ENCODE peak calls at places on chromosomes 11 and 22, in seven cellular contexts. One of them, this sample, is unnamed.

GRCh38 chr22:23187871-23188700 is 7.8 kb downstream of the BCR start:
- DNase-seq in AG04450: no peak
- DNase-seq in H1: no peak
- DNase-seq in RWPE1: no peak
- DNase-seq in A549: no peak
- DNase-seq in AG09309: peak
- DNase-seq in AG04449: no peak
- DNase-seq in this sample: no peak

GRCh38 chr22:50308597-50308935 is 1.1 kb upstream of the PLXNB2 start:
- DNase-seq in AG04450: no peak
- DNase-seq in H1: no peak
- DNase-seq in RWPE1: no peak
- DNase-seq in A549: no peak
- DNase-seq in AG09309: no peak
- DNase-seq in AG04449: no peak
- DNase-seq in this sample: no peak

GRCh38 chr11:1226981-1227550 is 4.2 kb downstream of the MUC5B start:
- DNase-seq in AG04450: no peak
- DNase-seq in H1: no peak
- DNase-seq in RWPE1: no peak
- DNase-seq in A549: peak
- DNase-seq in AG09309: no peak
- DNase-seq in AG04449: no peak
- DNase-seq in this sample: no peak

GRCh38 chr11:130782361-130783221 is 133.7 kb downstream of the SNX19 start:
- DNase-seq in AG04450: no peak
- DNase-seq in H1: no peak
- DNase-seq in RWPE1: peak
- DNase-seq in A549: no peak
- DNase-seq in AG09309: no peak
- DNase-seq in AG04449: no peak
- DNase-seq in this sample: no peak

GRCh38 chr11:87432006-87432405 is 394.3 kb downstream of the TMEM135 start:
- DNase-seq in AG04450: peak
- DNase-seq in H1: no peak
- DNase-seq in RWPE1: no peak
- DNase-seq in A549: no peak
- DNase-seq in AG09309: no peak
- DNase-seq in AG04449: no peak
- DNase-seq in this sample: no peak

GRCh38 chr22:19824197-19825015 is 30.3 kb downstream of the GNB1L start:
- DNase-seq in AG04450: no peak
- DNase-seq in H1: no peak
- DNase-seq in RWPE1: peak
- DNase-seq in A549: no peak
- DNase-seq in AG09309: no peak
- DNase-seq in AG04449: no peak
- DNase-seq in this sample: no peak

GRCh38 chr11:28735511-28735910 is 627.3 kb downstream of the METTL15 start:
- DNase-seq in AG04450: no peak
- DNase-seq in H1: no peak
- DNase-seq in RWPE1: no peak
- DNase-seq in A549: no peak
- DNase-seq in AG09309: no peak
- DNase-seq in AG04449: no peak
- DNase-seq in this sample: no peak

GRCh38 chr11:61923166-61924015 is 6.0 kb upstream of the RAB3IL1 start:
- DNase-seq in AG04450: peak
- DNase-seq in H1: no peak
- DNase-seq in RWPE1: no peak
- DNase-seq in A549: no peak
- DNase-seq in AG09309: no peak
- DNase-seq in AG04449: no peak
- DNase-seq in this sample: no peak

GRCh38 chr22:40244586-40244985 is 66.9 kb downstream of the TNRC6B start:
- DNase-seq in AG04450: no peak
- DNase-seq in H1: no peak
- DNase-seq in RWPE1: no peak
- DNase-seq in A549: no peak
- DNase-seq in AG09309: no peak
- DNase-seq in AG04449: no peak
- DNase-seq in this sample: no peak

DNA sequence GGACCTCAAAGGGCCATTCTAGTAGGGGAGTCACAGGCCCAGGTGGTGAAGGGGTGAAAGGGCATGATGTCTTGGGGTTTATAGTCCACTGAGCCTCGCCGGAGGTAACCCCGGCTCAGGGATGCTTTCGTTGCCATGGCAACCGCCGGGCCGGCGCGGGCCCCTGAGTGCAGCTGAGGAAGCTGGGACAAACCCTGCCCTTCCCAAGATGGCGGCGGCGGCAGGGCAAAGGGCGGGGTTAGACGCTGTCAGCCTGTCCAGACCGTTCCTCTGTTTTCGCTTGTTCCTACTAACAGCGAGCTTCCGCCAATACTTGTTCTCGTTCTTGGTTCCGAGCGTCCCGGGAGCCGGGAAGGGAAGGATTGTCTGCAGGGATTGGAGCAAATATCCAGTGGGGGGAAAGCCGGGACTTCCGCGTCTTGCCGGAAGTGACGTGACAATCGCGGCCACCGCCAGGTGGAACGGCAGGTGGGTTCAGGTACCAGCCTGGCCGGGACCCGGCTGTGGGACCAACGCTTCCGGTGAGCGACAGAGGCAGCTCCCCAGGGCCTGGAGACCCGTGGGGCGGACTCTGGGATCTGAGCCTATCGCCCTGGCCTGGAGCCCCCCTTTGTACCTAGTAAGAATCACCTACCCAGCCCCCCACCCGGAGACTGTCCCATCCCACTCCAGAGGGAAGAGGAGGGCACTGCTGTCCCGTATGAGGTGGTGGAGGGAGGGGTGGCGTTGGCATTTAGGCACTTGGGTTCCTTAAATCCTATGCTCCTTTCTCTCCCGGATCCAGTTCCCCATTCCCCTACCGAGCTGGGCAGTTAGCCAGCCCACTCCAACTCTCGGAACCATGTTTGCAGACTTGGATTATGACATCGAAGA is at the start of gene PICK1:
- DNase-seq in AG04450: peak
- DNase-seq in H1: peak
- DNase-seq in RWPE1: peak
- DNase-seq in A549: peak
- DNase-seq in AG09309: peak
- DNase-seq in AG04449: peak
- DNase-seq in this sample: peak
- TF ChIP-seq CTCF in AG04450: no peak
- TF ChIP-seq CTCF in H1: no peak
- TF ChIP-seq CTCF in RWPE1: no peak
- TF ChIP-seq CTCF in A549: no peak
- TF ChIP-seq CTCF in AG09309: no peak
- TF ChIP-seq CTCF in AG04449: no peak
- TF ChIP-seq CTCF in this sample: no peak

GRCh38 chr11:67439321-67440228 is 2.1 kb upstream of the PTPRCAP start:
- DNase-seq in AG04450: no peak
- DNase-seq in H1: no peak
- DNase-seq in RWPE1: no peak
- DNase-seq in A549: peak
- DNase-seq in AG09309: no peak
- DNase-seq in AG04449: no peak
- DNase-seq in this sample: peak
- TF ChIP-seq CTCF in AG04450: peak
- TF ChIP-seq CTCF in H1: peak
- TF ChIP-seq CTCF in RWPE1: no peak
- TF ChIP-seq CTCF in A549: peak
- TF ChIP-seq CTCF in AG09309: peak
- TF ChIP-seq CTCF in AG04449: peak
- TF ChIP-seq CTCF in this sample: peak

GRCh38 chr11:57460017-57460755 is at the start of gene RTN4RL2:
- DNase-seq in AG04450: no peak
- DNase-seq in H1: no peak
- DNase-seq in RWPE1: peak
- DNase-seq in A549: peak
- DNase-seq in AG09309: no peak
- DNase-seq in AG04449: no peak
- DNase-seq in this sample: peak
- TF ChIP-seq CTCF in AG04450: peak
- TF ChIP-seq CTCF in H1: peak
- TF ChIP-seq CTCF in RWPE1: peak
- TF ChIP-seq CTCF in A549: peak
- TF ChIP-seq CTCF in AG09309: no peak
- TF ChIP-seq CTCF in AG04449: peak
- TF ChIP-seq CTCF in this sample: peak

GRCh38 chr22:30286331-30286730 is 3.0 kb downstream of the CASTOR1 start:
- DNase-seq in AG04450: no peak
- DNase-seq in H1: no peak
- DNase-seq in RWPE1: no peak
- DNase-seq in A549: no peak
- DNase-seq in AG09309: no peak
- DNase-seq in AG04449: no peak
- DNase-seq in this sample: no peak
- TF ChIP-seq CTCF in AG04450: no peak
- TF ChIP-seq CTCF in H1: no peak
- TF ChIP-seq CTCF in RWPE1: no peak
- TF ChIP-seq CTCF in A549: no peak
- TF ChIP-seq CTCF in AG09309: no peak
- TF ChIP-seq CTCF in AG04449: no peak
- TF ChIP-seq CTCF in this sample: no peak